ENCODE peak calls at places on chromosomes 1 and 21, in six cellular contexts. One of them, this sample, is unnamed.

GRCh38 chr1:97170296-97170695 is 448.7 kb downstream of the PTBP2 start:
- DNase-seq in iPS DF 6.9: no peak
- DNase-seq in NT2/D1: no peak
- DNase-seq in testis: no peak
- DNase-seq in esophagus squamous epithelium: no peak
- DNase-seq in fibroblast of lung: no peak
- DNase-seq in this sample: peak; percentile 28

GRCh38 chr1:112956503-112957132 is 622 bp upstream of the SLC16A1 start:
- DNase-seq in iPS DF 6.9: peak; percentile 18
- DNase-seq in NT2/D1: no peak
- DNase-seq in testis: peak; percentile 58
- DNase-seq in esophagus squamous epithelium: no peak
- DNase-seq in fibroblast of lung: no peak
- DNase-seq in this sample: peak; percentile 38

GRCh38 chr1:200184196-200184595 is 156.7 kb downstream of the NR5A2 start:
- DNase-seq in iPS DF 6.9: no peak
- DNase-seq in NT2/D1: no peak
- DNase-seq in testis: peak; percentile 44
- DNase-seq in esophagus squamous epithelium: peak; percentile 41
- DNase-seq in fibroblast of lung: peak; percentile 79
- DNase-seq in this sample: no peak

GRCh38 chr1:96845464-96845863 is 123.9 kb downstream of the PTBP2 start:
- DNase-seq in iPS DF 6.9: peak; percentile 37
- DNase-seq in NT2/D1: peak; percentile 15
- DNase-seq in testis: peak; percentile 42
- DNase-seq in esophagus squamous epithelium: no peak
- DNase-seq in fibroblast of lung: no peak
- DNase-seq in this sample: peak; percentile 54

GRCh38 chr21:45110873-45111624 is 36.7 kb downstream of the ADARB1 start:
- DNase-seq in iPS DF 6.9: no peak
- DNase-seq in NT2/D1: no peak
- DNase-seq in testis: no peak
- DNase-seq in esophagus squamous epithelium: no peak
- DNase-seq in fibroblast of lung: no peak
- DNase-seq in this sample: no peak

GRCh38 chr1:153633161-153633746 is 612 bp upstream of the CHTOP start:
- DNase-seq in iPS DF 6.9: no peak
- DNase-seq in NT2/D1: no peak
- DNase-seq in testis: no peak
- DNase-seq in esophagus squamous epithelium: no peak
- DNase-seq in fibroblast of lung: no peak
- DNase-seq in this sample: no peak

GRCh38 chr21:37119421-37120218 is 46.6 kb downstream of the TTC3 start:
- DNase-seq in iPS DF 6.9: peak; percentile 33
- DNase-seq in NT2/D1: peak; percentile 28
- DNase-seq in testis: no peak
- DNase-seq in esophagus squamous epithelium: no peak
- DNase-seq in fibroblast of lung: no peak
- DNase-seq in this sample: no peak

GRCh38 chr21:21929228-21929627 is 931.0 kb downstream of the NCAM2 start:
- DNase-seq in iPS DF 6.9: no peak
- DNase-seq in NT2/D1: no peak
- DNase-seq in testis: no peak
- DNase-seq in esophagus squamous epithelium: no peak
- DNase-seq in fibroblast of lung: no peak
- DNase-seq in this sample: no peak

GRCh38 chr1:9852410-9853301 is 28.9 kb upstream of the CLSTN1 start:
- DNase-seq in iPS DF 6.9: no peak
- DNase-seq in NT2/D1: no peak
- DNase-seq in testis: no peak
- DNase-seq in esophagus squamous epithelium: no peak
- DNase-seq in fibroblast of lung: peak; percentile 47
- DNase-seq in this sample: peak; percentile 30

GRCh38 chr1:105137543-105138444 is 1388.1 kb downstream of the AMY1C start:
- DNase-seq in iPS DF 6.9: peak; percentile 33
- DNase-seq in NT2/D1: peak; percentile 49
- DNase-seq in testis: peak; percentile 94
- DNase-seq in esophagus squamous epithelium: no peak
- DNase-seq in fibroblast of lung: no peak
- DNase-seq in this sample: peak; percentile 69

GRCh38 chr1:43618521-43619313 is 31.2 kb upstream of the KDM4A start:
- DNase-seq in iPS DF 6.9: no peak
- DNase-seq in NT2/D1: no peak
- DNase-seq in testis: no peak
- DNase-seq in esophagus squamous epithelium: no peak
- DNase-seq in fibroblast of lung: no peak
- DNase-seq in this sample: no peak

GRCh38 chr1:55065649-55066048 is 26.3 kb downstream of the PCSK9 start:
- DNase-seq in iPS DF 6.9: no peak
- DNase-seq in NT2/D1: no peak
- DNase-seq in testis: no peak
- DNase-seq in esophagus squamous epithelium: no peak
- DNase-seq in fibroblast of lung: no peak
- DNase-seq in this sample: no peak

GRCh38 chr21:27648560-27648959 is 681.7 kb upstream of the ADAMTS5 start:
- DNase-seq in iPS DF 6.9: no peak
- DNase-seq in NT2/D1: no peak
- DNase-seq in testis: no peak
- DNase-seq in esophagus squamous epithelium: no peak
- DNase-seq in fibroblast of lung: peak; percentile 74
- DNase-seq in this sample: no peak

GRCh38 chr1:9737716-9738115 is 86.0 kb downstream of the CLSTN1 start:
- DNase-seq in iPS DF 6.9: no peak
- DNase-seq in NT2/D1: no peak
- DNase-seq in testis: no peak
- DNase-seq in esophagus squamous epithelium: no peak
- DNase-seq in fibroblast of lung: no peak
- DNase-seq in this sample: no peak

GRCh38 chr1:37255111-37255795 is 219.1 kb upstream of the ZC3H12A start:
- DNase-seq in iPS DF 6.9: peak; percentile 68
- DNase-seq in NT2/D1: peak; percentile 87
- DNase-seq in testis: peak; percentile 79
- DNase-seq in esophagus squamous epithelium: no peak
- DNase-seq in fibroblast of lung: no peak
- DNase-seq in this sample: peak; percentile 79

GRCh38 chr1:25797939-25798338 is 2.1 kb upstream of the SELENON start:
- DNase-seq in iPS DF 6.9: no peak
- DNase-seq in NT2/D1: no peak
- DNase-seq in testis: peak; percentile 48
- DNase-seq in esophagus squamous epithelium: no peak
- DNase-seq in fibroblast of lung: no peak
- DNase-seq in this sample: no peak

GRCh38 chr21:34092241-34092921 is 19.0 kb downstream of the MRPS6 start:
- DNase-seq in iPS DF 6.9: no peak
- DNase-seq in NT2/D1: no peak
- DNase-seq in testis: no peak
- DNase-seq in esophagus squamous epithelium: no peak
- DNase-seq in fibroblast of lung: no peak
- DNase-seq in this sample: no peak

GRCh38 chr21:35485364-35485763 is 436.3 kb upstream of the RUNX1 start:
- DNase-seq in iPS DF 6.9: no peak
- DNase-seq in NT2/D1: no peak
- DNase-seq in testis: no peak
- DNase-seq in esophagus squamous epithelium: no peak
- DNase-seq in fibroblast of lung: no peak
- DNase-seq in this sample: no peak

GRCh38 chr21:35491920-35492678 is 443.0 kb upstream of the RUNX1 start:
- DNase-seq in iPS DF 6.9: no peak
- DNase-seq in NT2/D1: no peak
- DNase-seq in testis: no peak
- DNase-seq in esophagus squamous epithelium: no peak
- DNase-seq in fibroblast of lung: no peak
- DNase-seq in this sample: no peak

GRCh38 chr21:35488941-35489340 is 439.8 kb upstream of the RUNX1 start:
- DNase-seq in iPS DF 6.9: no peak
- DNase-seq in NT2/D1: no peak
- DNase-seq in testis: no peak
- DNase-seq in esophagus squamous epithelium: no peak
- DNase-seq in fibroblast of lung: no peak
- DNase-seq in this sample: no peak

DNA sequence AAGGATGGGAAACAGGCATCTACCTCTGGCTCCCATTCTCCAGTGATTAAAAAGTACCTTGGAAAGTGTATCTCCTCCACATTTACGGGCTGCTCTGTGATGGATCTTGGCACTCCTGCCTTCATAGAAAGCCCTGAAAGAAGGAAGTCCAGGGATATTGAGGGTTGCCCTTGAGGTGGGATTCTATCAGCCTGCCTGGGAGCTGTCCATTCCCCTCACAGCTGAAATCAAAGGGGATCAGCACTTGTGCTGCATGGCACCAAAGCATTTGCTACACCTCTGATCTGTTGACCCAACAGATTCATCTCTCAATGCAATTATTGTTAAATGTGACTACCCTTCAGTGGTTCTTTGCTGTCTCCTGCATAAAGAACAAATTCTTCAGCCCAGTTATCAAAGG is 442.0 kb upstream of the RUNX1 start:
- DNase-seq in iPS DF 6.9: no peak
- DNase-seq in NT2/D1: no peak
- DNase-seq in testis: no peak
- DNase-seq in esophagus squamous epithelium: no peak
- DNase-seq in fibroblast of lung: no peak
- DNase-seq in this sample: no peak
- H3K4me3 ChIP-seq in iPS DF 6.9: no peak overlapping the region
- H3K4me3 ChIP-seq in NT2/D1: no peak overlapping the region
- H3K4me3 ChIP-seq in testis: no peak overlapping the region
- H3K4me3 ChIP-seq in esophagus squamous epithelium: no peak overlapping the region
- H3K4me3 ChIP-seq in fibroblast of lung: no peak overlapping the region
- H3K4me3 ChIP-seq in this sample: no peak overlapping the region

GRCh38 chr21:29300547-29301138 is 1.9 kb downstream of the BACH1 start:
- DNase-seq in iPS DF 6.9: no peak
- DNase-seq in NT2/D1: no peak
- DNase-seq in testis: no peak
- DNase-seq in esophagus squamous epithelium: no peak
- DNase-seq in fibroblast of lung: peak; percentile 51
- DNase-seq in this sample: no peak

GRCh38 chr21:29299046-29299905 is 554 bp downstream of the BACH1 start:
- DNase-seq in iPS DF 6.9: no peak
- DNase-seq in NT2/D1: no peak
- DNase-seq in testis: peak; percentile 69
- DNase-seq in esophagus squamous epithelium: no peak
- DNase-seq in fibroblast of lung: peak; percentile 59
- DNase-seq in this sample: peak; percentile 60

GRCh38 chr21:29298348-29299045 is at the start of gene BACH1:
- DNase-seq in iPS DF 6.9: peak; percentile 43
- DNase-seq in NT2/D1: peak; percentile 93
- DNase-seq in testis: peak; percentile 92
- DNase-seq in esophagus squamous epithelium: peak; percentile 58
- DNase-seq in fibroblast of lung: peak; percentile 91
- DNase-seq in this sample: peak; percentile 94

GRCh38 chr21:29301703-29302102 is 3.0 kb downstream of the BACH1 start:
- DNase-seq in iPS DF 6.9: no peak
- DNase-seq in NT2/D1: no peak
- DNase-seq in testis: no peak
- DNase-seq in esophagus squamous epithelium: no peak
- DNase-seq in fibroblast of lung: no peak
- DNase-seq in this sample: no peak

GRCh38 chr21:29299906-29300546 is 1.3 kb downstream of the BACH1 start:
- DNase-seq in iPS DF 6.9: no peak
- DNase-seq in NT2/D1: no peak
- DNase-seq in testis: peak; percentile 49
- DNase-seq in esophagus squamous epithelium: no peak
- DNase-seq in fibroblast of lung: peak; percentile 92
- DNase-seq in this sample: peak; percentile 9
- H3K4me1 ChIP-seq in iPS DF 6.9: peaks cover 2% of the 10 kb centered on the region
- H3K4me1 ChIP-seq in NT2/D1: peaks cover 5% of the 10 kb centered on the region
- H3K4me1 ChIP-seq in testis: peaks cover 34% of the 10 kb centered on the region
- H3K4me1 ChIP-seq in esophagus squamous epithelium: peaks cover 23% of the 10 kb centered on the region
- H3K4me1 ChIP-seq in fibroblast of lung: peaks cover 2% of the 10 kb centered on the region
- H3K4me1 ChIP-seq in this sample: no peaks in the 10 kb centered on the region

GRCh38 chr1:155645024-155645423 is 35.0 kb downstream of the MSTO1 start:
- DNase-seq in iPS DF 6.9: no peak
- DNase-seq in NT2/D1: no peak
- DNase-seq in testis: no peak
- DNase-seq in esophagus squamous epithelium: no peak
- DNase-seq in fibroblast of lung: no peak
- DNase-seq in this sample: no peak
- H3K9me3 ChIP-seq in iPS DF 6.9: no peaks in the 10 kb centered on the region
- H3K9me3 ChIP-seq in NT2/D1: peaks cover 56% of the 10 kb centered on the region
- H3K9me3 ChIP-seq in testis: no peaks in the 10 kb centered on the region
- H3K9me3 ChIP-seq in esophagus squamous epithelium: peaks cover 25% of the 10 kb centered on the region
- H3K9me3 ChIP-seq in fibroblast of lung: no peaks in the 10 kb centered on the region
- H3K9me3 ChIP-seq in this sample: peaks cover 5% of the 10 kb centered on the region

GRCh38 chr1:239061770-239062169 is 324.6 kb upstream of the CHRM3 start:
- DNase-seq in iPS DF 6.9: no peak
- DNase-seq in NT2/D1: peak; percentile 43
- DNase-seq in testis: no peak
- DNase-seq in esophagus squamous epithelium: no peak
- DNase-seq in fibroblast of lung: no peak
- DNase-seq in this sample: no peak
- H3K4me3 ChIP-seq in iPS DF 6.9: no peak overlapping the region
- H3K4me3 ChIP-seq in NT2/D1: no peak overlapping the region
- H3K4me3 ChIP-seq in testis: no peak overlapping the region
- H3K4me3 ChIP-seq in esophagus squamous epithelium: no peak overlapping the region
- H3K4me3 ChIP-seq in fibroblast of lung: no peak overlapping the region
- H3K4me3 ChIP-seq in this sample: no peak overlapping the region

GRCh38 chr1:206683313-206683712 is 1.4 kb upstream of the MAPKAPK2 start:
- DNase-seq in iPS DF 6.9: no peak
- DNase-seq in NT2/D1: no peak
- DNase-seq in testis: no peak
- DNase-seq in esophagus squamous epithelium: no peak
- DNase-seq in fibroblast of lung: no peak
- DNase-seq in this sample: no peak
- H3K4me1 ChIP-seq in iPS DF 6.9: peaks cover 3% of the 10 kb centered on the region
- H3K4me1 ChIP-seq in NT2/D1: peaks cover 3% of the 10 kb centered on the region
- H3K4me1 ChIP-seq in testis: peaks cover 27% of the 10 kb centered on the region
- H3K4me1 ChIP-seq in esophagus squamous epithelium: peaks cover 27% of the 10 kb centered on the region
- H3K4me1 ChIP-seq in fibroblast of lung: peaks cover 9% of the 10 kb centered on the region
- H3K4me1 ChIP-seq in this sample: no peaks in the 10 kb centered on the region

DNA sequence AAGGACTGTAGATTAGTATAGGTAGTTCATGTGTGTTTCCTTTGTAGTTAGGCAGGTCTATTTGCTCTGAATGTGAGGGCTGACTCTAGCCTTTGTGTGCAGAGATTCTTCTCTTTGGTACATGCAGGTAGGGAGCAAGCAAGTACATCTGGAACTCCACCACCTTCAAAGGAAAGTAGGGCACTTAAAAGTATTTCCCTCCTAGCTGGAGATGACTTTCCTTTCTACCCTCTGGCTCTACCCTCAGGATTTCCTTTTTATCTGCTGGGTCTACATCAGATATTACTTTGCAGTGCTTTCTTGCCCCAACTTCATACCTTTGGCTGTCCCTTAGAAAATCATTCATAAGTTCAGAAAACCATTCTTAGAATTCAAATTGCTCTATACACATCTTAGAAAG is 91.7 kb upstream of the HIVEP3 start:
- DNase-seq in iPS DF 6.9: no peak
- DNase-seq in NT2/D1: no peak
- DNase-seq in testis: no peak
- DNase-seq in esophagus squamous epithelium: no peak
- DNase-seq in fibroblast of lung: no peak
- DNase-seq in this sample: no peak
- H3K9me3 ChIP-seq in iPS DF 6.9: no peaks in the 10 kb centered on the region
- H3K9me3 ChIP-seq in NT2/D1: no peaks in the 10 kb centered on the region
- H3K9me3 ChIP-seq in testis: no peaks in the 10 kb centered on the region
- H3K9me3 ChIP-seq in esophagus squamous epithelium: no peaks in the 10 kb centered on the region
- H3K9me3 ChIP-seq in fibroblast of lung: no peaks in the 10 kb centered on the region
- H3K9me3 ChIP-seq in this sample: no peaks in the 10 kb centered on the region

This sample was measured in BE2C.